ENCODE peak calls at places on chromosomes 2 and 18, in eight cellular contexts. D is GM20000, J is heart left ventricle, T is fibroblast of lung, A is left lung, M is B cell, Z is cardiac fibroblast, X is epithelial cell of esophagus. O is an unnamed sample.

GRCh38 chr2:15701991-15702390 is 110.3 kb downstream of the DDX1 start:
- DNase-seq in J (no peak), A (no peak), M (no peak), D (no peak), Z (no peak), T (no peak), X (no peak), O (no peak)

GRCh38 chr2:138818479-138818878 is 38.3 kb upstream of the NXPH2 start:
- DNase-seq in J (no peak), Z (no peak), T (no peak), D (no peak), A (no peak), X (no peak), M (no peak), O (no peak)

GRCh38 chr2:27194538-27195354 is 17.1 kb upstream of the ATRAID start:
- DNase-seq in J (no peak), M (no peak), D (no peak), X (no peak), Z (peak; percentile 45), A (no peak), T (no peak), O (no peak)

GRCh38 chr2:71524476-71524875 is 71.1 kb downstream of the DYSF start:
- DNase-seq in J (no peak), Z (no peak), A (no peak), D (no peak), M (no peak), X (peak; percentile 34), T (no peak), O (no peak)

GRCh38 chr2:37215255-37215654 is 16.1 kb downstream of the CEBPZ start:
- DNase-seq in M (no peak), D (no peak), T (peak; percentile 7), Z (peak; percentile 5), J (no peak), X (no peak), A (no peak), O (no peak)

GRCh38 chr2:23273786-23274185 is 111.2 kb upstream of the KLHL29 start:
- DNase-seq in D (no peak), J (no peak), A (no peak), Z (no peak), X (peak; percentile 55), T (no peak), M (no peak), O (no peak)

GRCh38 chr2:121340926-121341325 is 55.9 kb upstream of the TFCP2L1 start:
- DNase-seq in J (no peak), M (no peak), A (no peak), Z (no peak), T (no peak), D (no peak), X (no peak), O (no peak)

GRCh38 chr2:104836253-104836652 is 17.7 kb upstream of the POU3F3 start:
- DNase-seq in T (peak; percentile 10), J (no peak), X (no peak), A (no peak), Z (no peak), M (no peak), D (no peak), O (no peak)

GRCh38 chr2:11373096-11373495 is 28.7 kb upstream of the ROCK2 start:
- DNase-seq in T (no peak), D (no peak), M (no peak), A (no peak), X (no peak), J (no peak), Z (no peak), O (no peak)

GRCh38 chr2:68837164-68837860 is 33.9 kb downstream of the BMP10 start:
- DNase-seq in D (peak; percentile 44), Z (peak; percentile 57), J (peak; percentile 75), T (peak; percentile 23), M (peak; percentile 52), X (peak; percentile 63), A (peak; percentile 92), O (peak; percentile 57)

GRCh38 chr2:172889767-172890430 is 154.3 kb downstream of the RAPGEF4 start:
- DNase-seq in D (no peak), Z (no peak), J (peak; percentile 30), T (no peak), X (no peak), M (no peak), A (no peak), O (no peak)

GRCh38 chr2:10003206-10004125 is 39.9 kb upstream of the KLF11 start:
- DNase-seq in A (no peak), X (no peak), T (no peak), M (no peak), Z (no peak), J (no peak), D (no peak), O (no peak)

GRCh38 chr18:26941608-26942007 is 76.1 kb upstream of the AQP4 start:
- DNase-seq in D (no peak), X (peak; percentile 70), J (no peak), M (no peak), A (no peak), T (no peak), Z (no peak), O (no peak)

GRCh38 chr2:8558096-8558495 is 123.8 kb upstream of the ID2 start:
- DNase-seq in Z (no peak), X (no peak), M (no peak), T (no peak), A (no peak), J (no peak), D (no peak), O (no peak)

GRCh38 chr2:127355407-127356008 is 32.3 kb downstream of the MAP3K2 start:
- DNase-seq in T (no peak), X (peak; percentile 60), J (no peak), A (no peak), Z (peak; percentile 24), D (peak; percentile 48), M (peak; percentile 52), O (no peak)

GRCh38 chr2:19488009-19488691 is 129.7 kb upstream of the OSR1 start:
- DNase-seq in J (no peak), M (no peak), T (peak; percentile 68), A (no peak), D (no peak), X (peak; percentile 95), Z (peak; percentile 86), O (no peak)

GRCh38 chr2:239093956-239094355 is 246.1 kb downstream of the TWIST2 start:
- DNase-seq in D (no peak), T (no peak), J (no peak), Z (no peak), X (no peak), M (no peak), A (no peak), O (no peak)

GRCh38 chr2:239095475-239095874 is 247.6 kb downstream of the TWIST2 start:
- DNase-seq in J (no peak), Z (no peak), D (no peak), X (no peak), T (no peak), A (no peak), M (no peak), O (no peak)

GRCh38 chr2:239093487-239093886 is 245.6 kb downstream of the TWIST2 start:
- DNase-seq in X (no peak), D (no peak), Z (no peak), A (no peak), J (no peak), M (no peak), T (no peak), O (no peak)

GRCh38 chr2:239094727-239095266 is 246.9 kb downstream of the TWIST2 start:
- DNase-seq in Z (no peak), M (no peak), X (no peak), D (no peak), A (no peak), J (no peak), T (no peak), O (no peak)

DNA sequence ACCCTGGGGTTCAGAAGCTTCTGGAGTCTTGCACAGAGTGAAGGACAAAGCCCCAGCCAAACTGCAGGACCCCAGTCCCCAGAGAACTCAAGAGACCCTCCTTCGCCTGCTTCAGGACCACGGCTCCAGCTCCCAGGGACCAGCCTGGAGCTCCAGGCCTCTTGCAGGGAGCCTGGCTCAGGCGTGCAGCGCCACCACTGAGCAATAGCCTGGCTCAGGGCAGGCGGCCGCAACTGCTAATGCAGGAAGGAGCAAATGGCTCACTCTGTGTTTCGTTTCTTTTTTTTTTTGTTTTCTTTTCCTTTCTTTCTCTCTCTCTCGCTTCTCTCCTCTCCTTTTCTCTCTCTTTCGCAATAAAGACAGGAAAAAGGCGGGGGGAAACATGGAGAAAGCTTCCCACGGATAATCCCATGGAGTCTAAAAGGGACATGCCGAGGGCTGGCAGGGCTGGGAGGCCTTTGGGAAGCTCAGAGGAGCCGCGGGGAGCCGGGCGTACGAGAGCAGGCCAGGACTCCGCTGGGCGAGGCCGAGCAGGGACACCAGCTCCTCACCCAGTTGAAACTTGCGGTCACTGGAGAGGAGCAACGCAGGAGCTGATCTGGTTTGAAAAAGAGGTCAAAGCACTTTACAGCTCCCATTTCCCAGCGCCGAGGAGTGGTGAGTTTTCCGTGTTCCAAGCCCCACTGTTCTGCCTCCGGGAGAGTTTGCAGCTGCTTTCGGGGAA is 244.8 kb downstream of the TWIST2 start:
- DNase-seq in Z (no peak), D (no peak), X (no peak), T (no peak), A (no peak), M (no peak), J (no peak), O (no peak)
- TF ChIP-seq CTCF in Z (no peak), D (no peak), X (no peak), T (no peak), A (no peak), M (no peak), J (no peak), O (no peak)

GRCh38 chr2:20588918-20589871 is 61.7 kb downstream of the HS1BP3 start:
- DNase-seq in X (no peak), J (no peak), Z (no peak), D (no peak), M (no peak), T (no peak), A (peak; percentile 48), O (no peak)
- TF ChIP-seq CTCF in X (no peak), J (no peak), Z (no peak), D (no peak), M (no peak), T (no peak), A (no peak), O (no peak)

GRCh38 chr2:198928026-198928425 is 529.7 kb downstream of the SATB2 start:
- DNase-seq in A (no peak), J (no peak), M (no peak), Z (no peak), X (no peak), T (no peak), D (no peak), O (no peak)

GRCh38 chr2:198930170-198930569 is 527.6 kb downstream of the SATB2 start:
- DNase-seq in J (no peak), M (no peak), X (no peak), D (no peak), Z (no peak), A (no peak), T (no peak), O (no peak)
- TF ChIP-seq CTCF in J (no peak), M (no peak), X (no peak), D (no peak), Z (no peak), A (no peak), T (peak; percentile 18), O (peak; percentile 11)

DNA sequence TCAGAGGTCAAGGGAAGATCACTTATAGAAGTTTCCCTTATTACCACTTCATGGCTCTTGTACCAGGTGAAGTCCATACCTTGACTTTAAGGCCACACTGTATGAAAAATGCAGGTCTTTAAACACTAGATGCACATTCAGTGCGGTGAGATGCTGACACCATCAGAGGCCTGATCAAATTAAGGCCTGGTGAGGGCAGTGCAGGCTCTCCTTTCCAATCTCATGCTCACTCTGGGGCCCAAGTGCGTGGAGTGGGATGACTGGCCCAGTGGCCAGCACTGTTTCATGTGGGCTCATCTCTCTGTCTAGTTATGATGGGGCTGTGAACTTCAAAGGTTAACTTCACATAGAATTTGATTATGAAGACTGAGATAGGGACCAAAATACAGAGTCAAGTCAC is 281.1 kb downstream of the SLC4A3 start:
- DNase-seq in A (no peak), X (no peak), J (no peak), Z (no peak), D (no peak), M (no peak), T (no peak), O (no peak)
- TF ChIP-seq CTCF in A (no peak), X (no peak), J (no peak), Z (no peak), D (no peak), M (no peak), T (no peak), O (no peak)